ENCODE peak calls at places on chromosomes 11 and 22, in six cellular contexts. F, H, N, X, U and Z are unnamed samples.

GRCh38 chr22:37293172-37293571 is 10.9 kb downstream of the CYTH4 start:
- DNase-seq in F (no peak), N (no peak), H (no peak), U (no peak), X (no peak), Z (no peak)

GRCh38 chr11:68373189-68373809 is 60.9 kb downstream of the LRP5 start:
- DNase-seq in U (peak), X (no peak), H (peak), N (no peak), F (peak), Z (no peak)

GRCh38 chr11:69618237-69618636 is 22.7 kb upstream of the CCND1 start:
- DNase-seq in F (no peak), U (no peak), N (no peak), X (no peak), H (no peak), Z (no peak)

GRCh38 chr11:74154621-74155281 is 16.1 kb downstream of the C2CD3 start:
- DNase-seq in F (no peak), H (no peak), U (no peak), X (no peak), N (no peak), Z (no peak)

GRCh38 chr11:68546555-68546954 is 86.0 kb downstream of the PPP6R3 start:
- DNase-seq in N (no peak), H (no peak), X (no peak), F (no peak), U (no peak), Z (no peak)

GRCh38 chr11:45846174-45846675 is 1.1 kb upstream of the CRY2 start:
- DNase-seq in U (no peak), F (no peak), N (no peak), H (no peak), X (no peak), Z (no peak)

GRCh38 chr11:2193099-2193886 is 21.7 kb upstream of the TH start:
- DNase-seq in X (no peak), H (no peak), U (peak), F (peak), N (no peak), Z (no peak)

GRCh38 chr22:23402275-23403151 is 177.6 kb downstream of the IGLL1 start:
- DNase-seq in H (peak), X (peak), U (peak), N (peak), F (no peak), Z (peak)

GRCh38 chr11:128341767-128342318 is 245.5 kb downstream of the ETS1 start:
- DNase-seq in H (no peak), U (no peak), F (no peak), X (no peak), N (no peak), Z (no peak)